ENCODE peak calls at places on chromosomes 7 and 10, in seven cellular contexts. R is AG09319, C is Calu3, B is kidney, F is mesothelial cell of epicardium, Y is dorsolateral prefrontal cortex, H is A549. G is an unnamed sample.

GRCh38 chr10:12975266-12975665 is 26.2 kb downstream of the CCDC3 start:
- DNase-seq in R (no peak), C (peak), B (no peak), F (no peak), Y (no peak), H (peak), G (peak)

GRCh38 chr7:156554488-156554887 is 86.1 kb upstream of the RNF32 start:
- DNase-seq in R (no peak), C (no peak), B (no peak), F (no peak), Y (no peak), H (no peak), G (no peak)

GRCh38 chr10:99430116-99430450 is 341 bp downstream of the GOT1 start:
- DNase-seq in R (peak), C (no peak), B (no peak), F (no peak), Y (no peak), H (no peak), G (no peak)

GRCh38 chr10:67602268-67602950 is 93.6 kb downstream of the CTNNA3 start:
- DNase-seq in R (no peak), C (no peak), B (no peak), F (no peak), Y (no peak), H (peak), G (no peak)

GRCh38 chr7:98802781-98803110 is 67.1 kb downstream of the TMEM130 start:
- DNase-seq in R (no peak), C (no peak), B (no peak), F (no peak), Y (no peak), H (no peak), G (no peak)

GRCh38 chr7:140402178-140402835 is 1.6 kb upstream of the RAB19 start:
- DNase-seq in R (no peak), C (no peak), B (no peak), F (no peak), Y (no peak), H (no peak), G (no peak)

GRCh38 chr10:52668024-52668423 is 104.6 kb downstream of the MBL2 start:
- DNase-seq in R (no peak), C (no peak), B (no peak), F (no peak), Y (no peak), H (no peak), G (no peak)

GRCh38 chr7:1193593-1194424 is 33.8 kb upstream of the ZFAND2A start:
- DNase-seq in R (no peak), C (peak), B (no peak), F (no peak), Y (peak), H (peak), G (peak)

GRCh38 chr7:156673902-156674301 is 33.3 kb downstream of the RNF32 start:
- DNase-seq in R (no peak), C (no peak), B (no peak), F (no peak), Y (no peak), H (no peak), G (no peak)

GRCh38 chr10:23065549-23065948 is 29.8 kb upstream of the MSRB2 start:
- DNase-seq in R (peak), C (peak), B (peak), F (no peak), Y (peak), H (peak), G (no peak)

GRCh38 chr7:138089080-138089901 is 13.0 kb downstream of the AKR1D1 start:
- DNase-seq in R (no peak), C (no peak), B (no peak), F (no peak), Y (no peak), H (peak), G (no peak)

GRCh38 chr7:139297795-139298194 is 43.3 kb upstream of the FMC1 start:
- DNase-seq in R (no peak), C (peak), B (no peak), F (no peak), Y (no peak), H (peak), G (no peak)

GRCh38 chr10:112775892-112776679 is 174.0 kb upstream of the TCF7L2 start:
- DNase-seq in R (no peak), C (peak), B (no peak), F (no peak), Y (no peak), H (no peak), G (no peak)

GRCh38 chr10:79153753-79154152 is 85.0 kb downstream of the ZMIZ1 start:
- DNase-seq in R (no peak), C (no peak), B (no peak), F (no peak), Y (peak), H (no peak), G (no peak)

GRCh38 chr10:116737582-116738358 is 4.6 kb downstream of the HSPA12A start:
- DNase-seq in R (no peak), C (no peak), B (no peak), F (no peak), Y (peak), H (no peak), G (peak)

GRCh38 chr7:142153400-142153799 is 41.9 kb downstream of the MGAM2 start:
- DNase-seq in R (no peak), C (peak), B (no peak), F (no peak), Y (no peak), H (peak), G (peak)

GRCh38 chr7:10708447-10708846 is 265.2 kb upstream of the PHF14 start:
- DNase-seq in R (no peak), C (peak), B (no peak), F (no peak), Y (no peak), H (peak), G (peak)

GRCh38 chr10:44517635-44518034 is 132.7 kb upstream of the CXCL12 start:
- DNase-seq in R (no peak), C (no peak), B (no peak), F (no peak), Y (no peak), H (no peak), G (no peak)

GRCh38 chr10:47276071-47276470 is 23.9 kb upstream of the GDF10 start:
- DNase-seq in R (no peak), C (no peak), B (no peak), F (no peak), Y (no peak), H (no peak), G (no peak)

GRCh38 chr10:130957423-130957822 is 354.1 kb downstream of the TCERG1L start:
- DNase-seq in R (no peak), C (no peak), B (no peak), F (no peak), Y (no peak), H (no peak), G (no peak)

DNA sequence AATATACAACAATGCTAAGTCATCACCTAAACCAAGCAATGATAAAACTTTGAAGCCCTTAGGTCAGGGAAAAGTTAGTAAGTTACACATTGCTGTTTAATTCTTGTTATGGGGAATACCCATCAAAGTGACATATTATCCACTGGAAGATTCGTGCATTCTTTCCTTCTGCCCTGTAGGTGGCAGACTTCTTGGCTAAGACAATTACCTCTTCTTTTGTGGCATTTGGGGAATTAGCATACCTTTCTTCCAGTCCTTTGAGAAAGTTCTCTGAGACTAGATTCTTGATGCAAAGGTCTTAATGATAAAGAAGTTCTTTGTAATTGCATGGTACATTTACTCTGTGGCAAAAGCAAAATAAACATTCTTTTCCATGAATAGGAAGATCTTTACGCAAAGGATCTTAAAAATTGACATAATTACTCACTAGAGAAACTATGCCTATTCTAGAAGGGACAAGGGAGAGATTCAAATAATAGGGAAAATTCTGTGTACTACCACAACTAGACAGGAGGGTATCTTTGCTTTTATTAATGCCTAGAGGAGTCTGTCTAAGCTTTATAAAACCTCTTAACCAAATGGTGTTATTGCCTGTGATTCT is 395.9 kb downstream of the GRM8 start:
- DNase-seq in R (no peak), C (no peak), B (no peak), F (no peak), Y (no peak), H (peak), G (no peak)
- TF ChIP-seq CTCF in R (no peak), C (peak), B (peak), F (peak), Y (peak), H (peak), G (peak)

GRCh38 chr10:22043327-22043633 is 39.8 kb upstream of the DNAJC1 start:
- DNase-seq in R (no peak), C (no peak), B (no peak), F (no peak), Y (no peak), H (peak), G (no peak)
- TF ChIP-seq CTCF in R (no peak), C (no peak), B (no peak), F (no peak), Y (no peak), H (no peak), G (no peak)

GRCh38 chr10:132572545-132572937 is 35.0 kb downstream of the INPP5A start:
- DNase-seq in R (no peak), C (no peak), B (no peak), F (no peak), Y (no peak), H (peak), G (no peak)

GRCh38 chr10:132576671-132577349 is 39.2 kb downstream of the INPP5A start:
- DNase-seq in R (no peak), C (no peak), B (no peak), F (no peak), Y (no peak), H (no peak), G (no peak)

GRCh38 chr10:132575320-132576201 is 38.0 kb downstream of the INPP5A start:
- DNase-seq in R (peak), C (peak), B (no peak), F (no peak), Y (no peak), H (peak), G (no peak)

GRCh38 chr10:132574288-132574687 is 36.7 kb downstream of the INPP5A start:
- DNase-seq in R (no peak), C (no peak), B (no peak), F (no peak), Y (no peak), H (no peak), G (no peak)

DNA sequence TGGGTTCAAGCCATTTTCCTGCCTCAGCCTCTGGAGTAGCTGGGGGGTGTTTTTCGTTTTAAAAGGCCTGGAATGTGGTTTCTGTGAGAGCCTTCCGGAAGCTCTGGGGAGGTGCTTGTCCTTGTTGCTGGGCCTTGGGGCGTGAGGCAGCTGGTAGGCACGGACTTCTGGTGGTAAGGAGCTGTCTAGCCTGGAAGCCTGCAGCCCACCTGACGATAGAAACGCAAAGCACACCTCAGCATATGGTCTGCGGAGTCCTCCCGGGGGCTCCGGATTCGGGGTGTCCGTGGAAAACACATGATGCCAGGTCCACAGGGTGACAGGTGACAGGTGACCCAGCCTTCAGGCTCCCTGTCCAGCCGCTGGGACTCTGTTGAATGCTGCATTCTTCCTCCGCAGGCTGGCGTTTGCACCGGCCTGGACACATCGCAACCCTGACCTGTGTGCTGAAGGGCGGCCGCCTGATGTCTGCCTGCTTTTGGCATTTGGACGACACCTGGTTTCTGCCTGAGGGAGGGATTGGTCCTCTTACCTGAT is 37.3 kb downstream of the INPP5A start:
- DNase-seq in R (no peak), C (peak), B (no peak), F (no peak), Y (no peak), H (no peak), G (no peak)
- TF ChIP-seq CTCF in R (no peak), C (no peak), B (no peak), F (no peak), Y (no peak), H (no peak), G (no peak)

DNA sequence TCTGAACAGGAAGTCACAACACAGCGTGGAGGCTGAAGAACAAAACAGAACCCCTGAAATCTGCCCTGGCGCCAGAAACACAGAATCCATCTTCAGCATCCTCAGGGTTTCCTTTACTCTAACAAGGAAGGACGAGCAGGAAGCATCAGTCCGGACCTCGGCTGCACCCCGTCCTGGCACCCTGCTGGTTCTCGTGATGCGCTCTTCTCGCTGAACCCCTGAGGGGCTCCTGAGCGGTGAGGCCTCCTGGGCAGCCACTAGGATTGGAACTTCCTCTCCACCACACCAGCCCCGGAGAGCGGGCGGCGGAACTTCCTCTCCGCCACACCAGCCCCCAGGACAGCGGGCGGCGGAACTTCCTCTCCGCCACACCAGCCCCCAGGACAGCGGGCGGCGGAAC is 461.9 kb downstream of the PTPRN2 start:
- DNase-seq in R (no peak), C (no peak), B (peak), F (no peak), Y (no peak), H (no peak), G (no peak)
- TF ChIP-seq CTCF in R (no peak), C (no peak), B (no peak), F (no peak), Y (no peak), H (no peak), G (no peak)

GRCh38 chr10:33337335-33337854 is 2.9 kb upstream of the NRP1 start:
- DNase-seq in R (no peak), C (peak), B (peak), F (no peak), Y (peak), H (peak), G (peak)
- TF ChIP-seq CTCF in R (peak), C (no peak), B (no peak), F (no peak), Y (no peak), H (no peak), G (peak)

GRCh38 chr10:86349940-86350630 is 16.5 kb downstream of the GRID1 start:
- DNase-seq in R (no peak), C (no peak), B (peak), F (no peak), Y (no peak), H (no peak), G (no peak)

GRCh38 chr10:86347856-86348255 is 18.7 kb downstream of the GRID1 start:
- DNase-seq in R (no peak), C (no peak), B (peak), F (no peak), Y (peak), H (no peak), G (no peak)

GRCh38 chr10:86348321-86349210 is 18.0 kb downstream of the GRID1 start:
- DNase-seq in R (no peak), C (no peak), B (peak), F (no peak), Y (peak), H (no peak), G (no peak)

GRCh38 chr10:86350897-86351296 is 15.7 kb downstream of the GRID1 start:
- DNase-seq in R (no peak), C (no peak), B (peak), F (no peak), Y (no peak), H (no peak), G (no peak)

DNA sequence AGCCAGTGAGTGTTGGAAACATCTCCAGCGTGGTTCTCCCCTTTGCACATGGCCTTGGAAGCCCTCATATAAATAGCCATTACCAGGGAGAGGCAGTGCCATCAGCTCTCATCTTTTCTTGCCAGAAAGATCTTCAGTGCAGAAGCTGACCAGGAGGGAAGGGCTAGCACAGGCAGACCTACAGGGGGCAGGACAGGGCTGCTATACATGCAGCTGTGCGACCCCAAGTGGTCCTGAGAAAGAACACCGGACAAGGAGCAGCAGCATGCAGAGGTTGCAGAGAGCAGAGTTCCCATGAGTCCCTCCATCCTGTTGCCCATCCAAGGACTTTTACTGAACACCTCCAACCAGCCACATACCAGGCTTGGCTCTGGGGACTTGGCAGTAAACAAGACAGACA is 17.1 kb downstream of the GRID1 start:
- DNase-seq in R (no peak), C (no peak), B (peak), F (no peak), Y (peak), H (peak), G (peak)
- TF ChIP-seq CTCF in R (peak), C (no peak), B (no peak), F (no peak), Y (peak), H (peak), G (peak)

DNA sequence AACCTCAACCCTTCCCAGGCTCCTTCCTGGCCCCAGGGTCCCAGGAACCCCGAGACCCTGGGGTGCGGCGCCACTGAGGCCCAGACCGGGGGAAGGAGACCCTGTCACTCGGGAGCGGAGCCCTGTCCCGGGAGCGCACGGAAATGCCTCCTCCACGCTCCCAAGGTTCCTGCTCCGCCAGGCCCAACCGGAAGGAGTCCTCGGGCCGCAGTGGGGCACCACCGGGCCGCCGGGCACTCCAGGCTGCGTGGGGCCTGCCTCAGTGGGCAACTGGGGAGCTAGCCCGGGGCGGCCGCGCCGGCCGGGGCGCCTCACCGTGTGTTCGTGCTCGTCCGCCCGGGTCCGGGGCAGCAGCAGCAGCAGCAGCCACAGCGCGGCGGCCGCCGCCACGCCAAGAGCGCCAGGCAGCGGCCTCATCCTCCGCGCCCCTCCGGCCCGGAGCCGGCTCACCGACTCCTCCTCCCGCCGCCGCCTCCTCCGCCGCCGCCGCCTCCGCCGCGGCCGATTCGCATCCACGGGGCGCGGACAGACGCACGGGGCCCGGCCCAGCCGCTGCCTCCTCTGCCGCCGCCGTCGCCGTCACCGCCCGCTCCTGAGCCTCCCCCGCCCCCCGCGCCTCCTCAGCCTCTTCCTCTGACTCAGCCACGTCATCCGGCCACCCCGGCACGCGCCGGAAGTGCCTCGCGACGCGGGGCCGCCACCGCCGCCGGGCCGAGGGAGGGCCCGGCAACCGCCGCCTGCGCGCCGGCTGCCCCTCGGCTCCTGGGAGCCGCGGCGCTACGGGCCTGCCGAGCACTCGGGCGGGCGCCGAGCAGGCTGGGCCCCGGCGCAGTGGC is at the start of gene TM9SF3:
- DNase-seq in R (peak), C (peak), B (peak), F (peak), Y (peak), H (peak), G (peak)
- TF ChIP-seq CTCF in R (no peak), C (no peak), B (no peak), F (no peak), Y (no peak), H (peak), G (no peak)

DNA sequence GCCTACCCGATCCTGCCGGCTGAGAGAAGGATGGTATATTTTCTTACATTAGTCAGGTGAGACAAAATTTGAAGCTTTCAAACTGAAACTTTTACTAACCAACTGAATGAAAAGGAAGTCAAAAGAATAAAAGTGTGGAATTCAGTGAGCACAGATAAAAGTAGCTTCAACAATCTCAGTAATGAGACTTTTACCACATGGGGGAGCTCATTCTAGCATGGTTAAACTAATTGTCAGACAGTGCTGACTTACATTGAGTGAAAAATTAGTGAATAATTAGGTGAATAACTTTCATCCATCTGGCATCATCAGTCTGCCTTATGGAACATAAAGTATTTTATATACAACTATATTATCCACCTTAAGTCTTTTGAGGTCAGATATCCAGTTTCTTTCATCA is 8.4 kb downstream of the FAM237B start:
- DNase-seq in R (no peak), C (no peak), B (no peak), F (no peak), Y (no peak), H (no peak), G (no peak)
- TF ChIP-seq CTCF in R (peak), C (no peak), B (no peak), F (no peak), Y (peak), H (peak), G (no peak)

G was measured in endothelial cell.